ENCODE peak calls at places on chromosomes 5 and 9, in six cellular contexts. One of them, this sample, is unnamed.

GRCh38 chr5:132076983-132077382 is 3.4 kb downstream of the CSF2 start:
- DNase-seq in Peyer's patch: no peak
- DNase-seq in Panc1: no peak
- DNase-seq in fibroblast of lung: no peak
- DNase-seq in upper lobe of right lung: no peak
- DNase-seq in A673: no peak
- DNase-seq in this sample: no peak

GRCh38 chr9:133540336-133541025 is 6.0 kb downstream of the ADAMTSL2 start:
- DNase-seq in Peyer's patch: no peak
- DNase-seq in Panc1: no peak
- DNase-seq in fibroblast of lung: no peak
- DNase-seq in upper lobe of right lung: no peak
- DNase-seq in A673: no peak
- DNase-seq in this sample: no peak

GRCh38 chr9:86557063-86557766 is 203.0 kb upstream of the TUT7 start:
- DNase-seq in Peyer's patch: no peak
- DNase-seq in Panc1: no peak
- DNase-seq in fibroblast of lung: peak; percentile 77
- DNase-seq in upper lobe of right lung: no peak
- DNase-seq in A673: no peak
- DNase-seq in this sample: peak; percentile 99

GRCh38 chr9:125099816-125100215 is 43.5 kb downstream of the SCAI start:
- DNase-seq in Peyer's patch: no peak
- DNase-seq in Panc1: no peak
- DNase-seq in fibroblast of lung: no peak
- DNase-seq in upper lobe of right lung: no peak
- DNase-seq in A673: no peak
- DNase-seq in this sample: no peak

GRCh38 chr9:8569832-8570231 is 770.3 kb upstream of the DMAC1 start:
- DNase-seq in Peyer's patch: no peak
- DNase-seq in Panc1: no peak
- DNase-seq in fibroblast of lung: no peak
- DNase-seq in upper lobe of right lung: no peak
- DNase-seq in A673: no peak
- DNase-seq in this sample: no peak

GRCh38 chr5:96641922-96642640 is 20.1 kb upstream of the CAST start:
- DNase-seq in Peyer's patch: no peak
- DNase-seq in Panc1: no peak
- DNase-seq in fibroblast of lung: no peak
- DNase-seq in upper lobe of right lung: no peak
- DNase-seq in A673: no peak
- DNase-seq in this sample: no peak

GRCh38 chr5:74538206-74538661 is 102.3 kb downstream of the ENC1 start:
- DNase-seq in Peyer's patch: no peak
- DNase-seq in Panc1: no peak
- DNase-seq in fibroblast of lung: peak; percentile 99
- DNase-seq in upper lobe of right lung: peak; percentile 65
- DNase-seq in A673: no peak
- DNase-seq in this sample: no peak

GRCh38 chr9:5438301-5439162 is 807 bp upstream of the PLGRKT start:
- DNase-seq in Peyer's patch: peak; percentile 52
- DNase-seq in Panc1: no peak
- DNase-seq in fibroblast of lung: peak; percentile 39
- DNase-seq in upper lobe of right lung: no peak
- DNase-seq in A673: no peak
- DNase-seq in this sample: peak; percentile 35

GRCh38 chr9:92970467-92970923 is 23.2 kb downstream of the FGD3 start:
- DNase-seq in Peyer's patch: no peak
- DNase-seq in Panc1: no peak
- DNase-seq in fibroblast of lung: no peak
- DNase-seq in upper lobe of right lung: peak; percentile 46
- DNase-seq in A673: peak; percentile 54
- DNase-seq in this sample: peak; percentile 78

GRCh38 chr5:149063901-149064478 is 1.1 kb upstream of the SH3TC2 start:
- DNase-seq in Peyer's patch: no peak
- DNase-seq in Panc1: no peak
- DNase-seq in fibroblast of lung: no peak
- DNase-seq in upper lobe of right lung: no peak
- DNase-seq in A673: no peak
- DNase-seq in this sample: peak; percentile 33

GRCh38 chr5:103452666-103453065 is 109.9 kb downstream of the NUDT12 start:
- DNase-seq in Peyer's patch: no peak
- DNase-seq in Panc1: no peak
- DNase-seq in fibroblast of lung: no peak
- DNase-seq in upper lobe of right lung: no peak
- DNase-seq in A673: no peak
- DNase-seq in this sample: no peak

GRCh38 chr5:41509399-41510175 is 814 bp downstream of the PLCXD3 start:
- DNase-seq in Peyer's patch: no peak
- DNase-seq in Panc1: no peak
- DNase-seq in fibroblast of lung: no peak
- DNase-seq in upper lobe of right lung: peak; percentile 31
- DNase-seq in A673: no peak
- DNase-seq in this sample: no peak

GRCh38 chr5:172713113-172713808 is 57.7 kb downstream of the DUSP1 start:
- DNase-seq in Peyer's patch: peak; percentile 54
- DNase-seq in Panc1: no peak
- DNase-seq in fibroblast of lung: peak; percentile 18
- DNase-seq in upper lobe of right lung: peak; percentile 87
- DNase-seq in A673: peak; percentile 47
- DNase-seq in this sample: no peak

GRCh38 chr5:39205550-39205949 is 13.8 kb downstream of the FYB1 start:
- DNase-seq in Peyer's patch: no peak
- DNase-seq in Panc1: no peak
- DNase-seq in fibroblast of lung: no peak
- DNase-seq in upper lobe of right lung: no peak
- DNase-seq in A673: no peak
- DNase-seq in this sample: no peak
- H3K4me1 ChIP-seq in Peyer's patch: no peaks in the 10 kb centered on the region
- H3K4me1 ChIP-seq in Panc1: no peaks in the 10 kb centered on the region
- H3K4me1 ChIP-seq in fibroblast of lung: no peaks in the 10 kb centered on the region
- H3K4me1 ChIP-seq in upper lobe of right lung: peaks cover 6% of the 10 kb centered on the region
- H3K4me1 ChIP-seq in A673: no peaks in the 10 kb centered on the region
- H3K4me1 ChIP-seq in this sample: no peaks in the 10 kb centered on the region

GRCh38 chr5:80654391-80655230 is at the start of the genes DHFR and MSH3:
- DNase-seq in Peyer's patch: peak; percentile 86
- DNase-seq in Panc1: peak; percentile 67
- DNase-seq in fibroblast of lung: peak; percentile 88
- DNase-seq in upper lobe of right lung: peak; percentile 93
- DNase-seq in A673: peak; percentile 95
- DNase-seq in this sample: peak; percentile 68
- TF ChIP-seq CTCF in Peyer's patch: peak; percentile 42
- TF ChIP-seq CTCF in Panc1: peak; percentile 53
- TF ChIP-seq CTCF in fibroblast of lung: no peak
- TF ChIP-seq CTCF in upper lobe of right lung: no peak
- TF ChIP-seq CTCF in A673: no peak
- TF ChIP-seq CTCF in this sample: peak; percentile 43

DNA sequence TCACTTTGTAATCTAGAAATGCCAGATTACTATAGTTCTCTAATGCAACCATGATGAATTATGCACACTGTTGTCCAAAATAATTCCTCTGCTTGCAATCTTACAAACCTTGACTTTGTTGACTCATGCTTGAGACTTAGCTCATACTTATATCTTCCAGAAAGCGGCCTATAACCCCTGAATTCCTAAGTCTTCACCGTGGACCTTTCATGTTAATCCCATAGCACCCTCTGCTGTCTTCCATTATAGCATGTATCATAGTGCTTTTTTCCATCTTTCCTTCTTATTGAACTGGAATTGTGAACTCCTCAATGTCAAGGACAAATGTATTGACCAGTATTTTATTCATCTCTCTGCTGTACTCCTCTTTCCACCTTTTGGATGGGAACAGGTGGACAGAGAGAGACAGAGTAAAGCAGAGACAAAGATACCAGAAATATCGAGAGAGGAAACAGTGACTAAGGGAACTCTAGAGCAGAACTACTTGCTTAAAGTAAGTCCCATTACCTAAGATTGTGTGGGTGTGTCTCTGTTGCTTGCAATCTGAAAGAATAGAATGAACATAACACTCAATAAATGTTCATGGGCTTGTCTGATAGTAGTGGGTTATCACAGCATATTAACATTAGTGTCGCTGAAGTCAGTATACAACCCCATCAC is 110.0 kb downstream of the LURAP1L start:
- DNase-seq in Peyer's patch: no peak
- DNase-seq in Panc1: peak; percentile 13
- DNase-seq in fibroblast of lung: peak; percentile 85
- DNase-seq in upper lobe of right lung: no peak
- DNase-seq in A673: peak; percentile 71
- DNase-seq in this sample: peak; percentile 78
- H3K27ac ChIP-seq in Peyer's patch: no peak overlapping the region
- H3K27ac ChIP-seq in Panc1: no peak overlapping the region
- H3K27ac ChIP-seq in fibroblast of lung: no peak overlapping the region
- H3K27ac ChIP-seq in upper lobe of right lung: no peak overlapping the region
- H3K27ac ChIP-seq in A673: no peak overlapping the region
- H3K27ac ChIP-seq in this sample: no peak overlapping the region

GRCh38 chr5:112312810-112313209 is 106.3 kb downstream of the EPB41L4A start:
- DNase-seq in Peyer's patch: no peak
- DNase-seq in Panc1: no peak
- DNase-seq in fibroblast of lung: peak; percentile 14
- DNase-seq in upper lobe of right lung: no peak
- DNase-seq in A673: no peak
- DNase-seq in this sample: no peak

GRCh38 chr5:112308608-112309007 is 110.5 kb downstream of the EPB41L4A start:
- DNase-seq in Peyer's patch: no peak
- DNase-seq in Panc1: no peak
- DNase-seq in fibroblast of lung: no peak
- DNase-seq in upper lobe of right lung: no peak
- DNase-seq in A673: no peak
- DNase-seq in this sample: no peak

GRCh38 chr5:112316006-112316405 is 103.1 kb downstream of the EPB41L4A start:
- DNase-seq in Peyer's patch: no peak
- DNase-seq in Panc1: no peak
- DNase-seq in fibroblast of lung: no peak
- DNase-seq in upper lobe of right lung: no peak
- DNase-seq in A673: no peak
- DNase-seq in this sample: peak; percentile 19

GRCh38 chr5:112310746-112311145 is 108.3 kb downstream of the EPB41L4A start:
- DNase-seq in Peyer's patch: no peak
- DNase-seq in Panc1: no peak
- DNase-seq in fibroblast of lung: no peak
- DNase-seq in upper lobe of right lung: no peak
- DNase-seq in A673: no peak
- DNase-seq in this sample: no peak

GRCh38 chr5:112312295-112312694 is 106.8 kb downstream of the EPB41L4A start:
- DNase-seq in Peyer's patch: no peak
- DNase-seq in Panc1: no peak
- DNase-seq in fibroblast of lung: no peak
- DNase-seq in upper lobe of right lung: no peak
- DNase-seq in A673: no peak
- DNase-seq in this sample: no peak
- H3K4me1 ChIP-seq in Peyer's patch: no peaks in the 10 kb centered on the region
- H3K4me1 ChIP-seq in Panc1: no peaks in the 10 kb centered on the region
- H3K4me1 ChIP-seq in fibroblast of lung: no peaks in the 10 kb centered on the region
- H3K4me1 ChIP-seq in upper lobe of right lung: no peaks in the 10 kb centered on the region
- H3K4me1 ChIP-seq in A673: no peaks in the 10 kb centered on the region
- H3K4me1 ChIP-seq in this sample: peaks cover 14% of the 10 kb centered on the region

DNA sequence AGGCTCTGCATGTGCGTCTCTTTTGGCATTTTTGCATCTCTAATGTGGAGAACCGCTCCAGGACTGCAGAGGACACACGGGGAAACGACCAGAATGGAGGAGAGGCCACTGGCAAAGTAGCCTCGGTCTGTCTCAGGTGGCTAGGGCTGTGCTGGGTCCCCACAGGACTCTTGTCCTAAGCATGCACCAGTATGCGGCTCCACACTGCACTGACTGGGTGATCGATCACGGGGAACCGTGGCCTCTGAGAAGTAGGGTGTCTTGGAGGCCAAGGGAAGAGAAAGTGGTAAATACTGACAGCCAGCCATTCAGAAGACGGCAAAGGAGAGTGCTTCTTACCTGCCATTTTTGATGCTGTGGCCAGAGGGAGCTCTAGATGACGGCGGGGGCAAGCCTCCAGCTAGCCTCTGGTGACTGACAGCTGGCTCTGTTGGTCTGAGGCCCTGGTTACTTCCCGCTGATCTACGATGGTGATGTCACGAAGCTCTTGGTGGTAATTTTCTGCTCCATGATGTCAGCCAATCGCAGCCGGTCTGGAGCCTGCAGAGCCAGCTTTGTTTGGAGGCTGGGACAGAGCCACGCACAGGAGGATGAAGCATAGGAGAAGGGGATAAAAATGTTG is 40.4 kb upstream of the GADD45G start:
- DNase-seq in Peyer's patch: no peak
- DNase-seq in Panc1: no peak
- DNase-seq in fibroblast of lung: no peak
- DNase-seq in upper lobe of right lung: no peak
- DNase-seq in A673: peak; percentile 9
- DNase-seq in this sample: no peak
- TF ChIP-seq CTCF in Peyer's patch: no peak
- TF ChIP-seq CTCF in Panc1: peak; percentile 42
- TF ChIP-seq CTCF in fibroblast of lung: peak; percentile 6
- TF ChIP-seq CTCF in upper lobe of right lung: no peak
- TF ChIP-seq CTCF in A673: no peak
- TF ChIP-seq CTCF in this sample: no peak

DNA sequence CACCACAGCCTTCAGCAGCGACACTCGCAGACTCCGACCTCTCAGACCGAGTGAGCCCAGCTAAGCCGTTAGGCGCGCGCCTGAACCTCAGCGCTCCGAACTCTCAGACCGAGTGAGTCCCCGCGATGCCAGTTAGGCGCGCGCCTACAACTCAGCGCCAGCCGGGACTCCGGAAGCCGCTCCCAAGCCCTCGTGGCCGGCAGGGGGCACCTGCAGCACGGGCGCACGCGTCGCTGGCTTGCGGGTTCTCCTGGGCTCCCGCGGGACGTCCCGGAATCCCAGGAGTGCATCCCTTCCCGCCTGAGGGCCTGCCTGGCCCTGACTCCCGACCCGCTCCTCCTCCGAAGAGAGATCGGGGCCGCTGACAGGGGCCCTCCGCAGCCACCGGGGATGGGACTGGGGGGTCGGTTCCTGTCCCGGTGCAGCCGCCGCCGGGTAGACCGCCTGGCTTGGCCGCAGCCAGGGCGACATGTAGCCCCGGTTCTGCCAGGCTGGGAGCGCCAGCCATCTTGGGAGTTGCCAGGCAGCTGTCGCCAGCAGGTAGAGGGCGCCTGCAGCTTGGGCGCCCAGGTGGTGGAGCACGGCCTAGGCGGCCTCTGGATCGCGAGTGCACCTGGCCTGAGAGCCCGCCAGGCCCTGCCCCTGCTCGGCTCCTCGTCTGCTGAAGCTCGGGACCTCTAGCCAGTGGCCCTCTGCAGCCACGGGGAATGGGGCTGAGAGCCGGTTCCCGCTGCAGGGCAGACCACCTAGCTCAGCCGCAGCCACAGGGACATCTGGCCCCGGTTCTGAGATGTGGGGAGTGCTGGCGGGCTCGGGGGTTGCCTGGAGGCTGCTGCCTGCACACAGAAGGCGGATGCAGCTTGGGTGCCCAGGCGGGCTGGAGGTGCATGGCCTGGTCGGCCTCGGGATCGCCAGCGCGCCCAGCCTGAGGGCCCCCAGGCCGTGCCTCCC is at the start of gene ANKRD18A:
- DNase-seq in Peyer's patch: no peak
- DNase-seq in Panc1: peak; percentile 61
- DNase-seq in fibroblast of lung: peak; percentile 58
- DNase-seq in upper lobe of right lung: peak; percentile 95
- DNase-seq in A673: peak; percentile 65
- DNase-seq in this sample: peak; percentile 85
- H3K27ac ChIP-seq in Peyer's patch: peak within 1 kb of the TSS; percentile 32
- H3K27ac ChIP-seq in Panc1: peak within 1 kb of the TSS; percentile 75
- H3K27ac ChIP-seq in fibroblast of lung: no peak within 1 kb of the TSS
- H3K27ac ChIP-seq in upper lobe of right lung: peak within 1 kb of the TSS; percentile 25
- H3K27ac ChIP-seq in A673: no peak within 1 kb of the TSS
- H3K27ac ChIP-seq in this sample: no peak within 1 kb of the TSS

GRCh38 chr5:1183424-1184162 is 17.8 kb upstream of the SLC6A19 start:
- DNase-seq in Peyer's patch: no peak
- DNase-seq in Panc1: no peak
- DNase-seq in fibroblast of lung: no peak
- DNase-seq in upper lobe of right lung: no peak
- DNase-seq in A673: no peak
- DNase-seq in this sample: no peak
- H3K4me1 ChIP-seq in Peyer's patch: no peaks in the 10 kb centered on the region
- H3K4me1 ChIP-seq in Panc1: peaks cover 7% of the 10 kb centered on the region
- H3K4me1 ChIP-seq in fibroblast of lung: no peaks in the 10 kb centered on the region
- H3K4me1 ChIP-seq in upper lobe of right lung: peaks cover 12% of the 10 kb centered on the region
- H3K4me1 ChIP-seq in A673: no peaks in the 10 kb centered on the region
- H3K4me1 ChIP-seq in this sample: no peaks in the 10 kb centered on the region